ENCODE peak calls at places on chromosomes 13 and 19, in four cellular contexts. V is IMR-90, S is cardiac muscle cell, U is adrenal gland. O is an unnamed sample.

GRCh38 chr19:20079487-20079886 is 1.7 kb downstream of the ZNF90 start:
- DNase-seq in V (no peak), S (no peak), U (no peak), O (no peak)

GRCh38 chr13:34833562-34834182 is 108.4 kb upstream of the NBEA start:
- DNase-seq in V (peak; percentile 2), S (no peak), U (no peak), O (no peak)

GRCh38 chr13:99941086-99941485 is 30.5 kb downstream of the ZIC5 start:
- DNase-seq in V (no peak), S (no peak), U (no peak), O (no peak)

GRCh38 chr13:76036176-76036575 is 400.0 kb downstream of the LMO7 start:
- DNase-seq in V (peak; percentile 20), S (no peak), U (no peak), O (no peak)

GRCh38 chr13:44575741-44576395 is at the start of gene TSC22D1:
- DNase-seq in V (peak; percentile 56), S (peak; percentile 57), U (peak; percentile 72), O (peak; percentile 38)

GRCh38 chr19:18437481-18438330 is at the start of gene ISYNA1:
- DNase-seq in V (peak; percentile 20), S (peak; percentile 75), U (peak; percentile 86), O (peak; percentile 71)

GRCh38 chr19:10604460-10604980 is 17.4 kb upstream of the AP1M2 start:
- DNase-seq in V (no peak), S (no peak), U (peak; percentile 67), O (no peak)

GRCh38 chr19:32691291-32691951 is at the start of gene NUDT19:
- DNase-seq in V (peak; percentile 73), S (peak; percentile 78), U (peak; percentile 96), O (peak; percentile 67)

GRCh38 chr13:53691417-53691816 is 662.8 kb downstream of the OLFM4 start:
- DNase-seq in V (no peak), S (no peak), U (no peak), O (no peak)

GRCh38 chr19:34145741-34146202 is 26.5 kb upstream of the LSM14A start:
- DNase-seq in V (peak; percentile 56), S (peak; percentile 75), U (peak; percentile 72), O (peak; percentile 29)

GRCh38 chr13:112943309-112944125 is 25.5 kb upstream of the MCF2L start:
- DNase-seq in V (peak; percentile 4), S (peak; percentile 80), U (peak; percentile 63), O (peak; percentile 21)

GRCh38 chr13:40470665-40471064 is 195.8 kb downstream of the FOXO1 start:
- DNase-seq in V (no peak), S (no peak), U (no peak), O (peak; percentile 70)

GRCh38 chr13:112718318-112718717 is 28.5 kb downstream of the ATP11A start:
- DNase-seq in V (no peak), S (no peak), U (no peak), O (no peak)

GRCh38 chr13:110364081-110364480 is 57.0 kb downstream of the COL4A2 start:
- DNase-seq in V (no peak), S (peak; percentile 54), U (no peak), O (no peak)

GRCh38 chr13:62524061-62524460 is 1108.4 kb upstream of the PCDH20 start:
- DNase-seq in V (no peak), S (no peak), U (no peak), O (no peak)

GRCh38 chr13:96020155-96020575 is 33.0 kb downstream of the UGGT2 start:
- DNase-seq in V (peak; percentile 67), S (peak; percentile 74), U (peak; percentile 81), O (no peak)

GRCh38 chr13:80306573-80306972 is 34.4 kb downstream of the SPRY2 start:
- DNase-seq in V (no peak), S (no peak), U (no peak), O (no peak)

GRCh38 chr13:49370390-49370789 is 73.5 kb downstream of the CAB39L start:
- DNase-seq in V (no peak), S (no peak), U (no peak), O (no peak)

GRCh38 chr13:94525781-94526180 is 46.3 kb upstream of the DCT start:
- DNase-seq in V (no peak), S (no peak), U (no peak), O (no peak)

GRCh38 chr13:63843766-63844699 is 2428.4 kb upstream of the PCDH20 start:
- DNase-seq in V (no peak), S (no peak), U (no peak), O (no peak)

GRCh38 chr19:50565984-50566903 is 2.0 kb downstream of the LRRC4B start:
- DNase-seq in V (no peak), S (no peak), U (no peak), O (no peak)

DNA sequence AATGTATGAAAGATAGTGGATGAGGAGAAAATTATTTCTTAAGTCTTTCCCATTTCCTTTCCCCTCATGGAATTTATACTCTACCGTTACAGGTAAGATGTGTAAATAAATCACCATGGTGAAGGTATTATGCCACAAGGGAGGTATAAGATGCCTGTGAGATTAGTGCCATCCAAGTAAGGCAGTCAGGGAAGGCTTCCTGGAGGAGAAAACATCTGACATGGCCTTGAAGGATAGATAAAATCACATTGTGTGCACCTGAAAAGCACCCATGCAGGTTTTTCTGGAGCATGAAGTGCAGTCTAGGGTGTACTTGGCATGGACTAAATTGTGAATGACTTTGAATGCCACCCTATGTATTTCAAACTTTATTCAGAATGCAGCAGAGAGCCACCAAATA is 15.3 kb downstream of the MBNL2 start:
- DNase-seq in V (no peak), S (no peak), U (no peak), O (no peak)
- TF ChIP-seq CTCF in V (no peak), S (no peak), U (no peak), O (no peak)

GRCh38 chr19:38830039-38830733 is 1.4 kb downstream of the ECH1 start:
- DNase-seq in V (peak; percentile 65), S (no peak), U (no peak), O (no peak)
- H3K27ac ChIP-seq in V (peak overlapping the region; percentile 32), S (no peak overlapping the region), U (peak overlapping the region; percentile 76), O (peak overlapping the region; percentile 88)

GRCh38 chr13:32582281-32582680 is 4.0 kb upstream of the PDS5B start:
- DNase-seq in V (no peak), S (no peak), U (no peak), O (no peak)

GRCh38 chr13:32581177-32581786 is 5.0 kb upstream of the PDS5B start:
- DNase-seq in V (peak; percentile 47), S (peak; percentile 14), U (no peak), O (no peak)

GRCh38 chr13:32585625-32586021 is 629 bp upstream of the PDS5B start:
- DNase-seq in V (no peak), S (peak; percentile 22), U (no peak), O (peak; percentile 17)

GRCh38 chr13:32586022-32586900 is at the start of gene PDS5B:
- DNase-seq in V (peak; percentile 92), S (peak; percentile 95), U (peak; percentile 96), O (peak; percentile 95)

GRCh38 chr13:32582991-32583390 is 3.3 kb upstream of the PDS5B start:
- DNase-seq in V (no peak), S (no peak), U (no peak), O (no peak)
- TF ChIP-seq CTCF in V (no peak), S (no peak), U (no peak), O (no peak)

DNA sequence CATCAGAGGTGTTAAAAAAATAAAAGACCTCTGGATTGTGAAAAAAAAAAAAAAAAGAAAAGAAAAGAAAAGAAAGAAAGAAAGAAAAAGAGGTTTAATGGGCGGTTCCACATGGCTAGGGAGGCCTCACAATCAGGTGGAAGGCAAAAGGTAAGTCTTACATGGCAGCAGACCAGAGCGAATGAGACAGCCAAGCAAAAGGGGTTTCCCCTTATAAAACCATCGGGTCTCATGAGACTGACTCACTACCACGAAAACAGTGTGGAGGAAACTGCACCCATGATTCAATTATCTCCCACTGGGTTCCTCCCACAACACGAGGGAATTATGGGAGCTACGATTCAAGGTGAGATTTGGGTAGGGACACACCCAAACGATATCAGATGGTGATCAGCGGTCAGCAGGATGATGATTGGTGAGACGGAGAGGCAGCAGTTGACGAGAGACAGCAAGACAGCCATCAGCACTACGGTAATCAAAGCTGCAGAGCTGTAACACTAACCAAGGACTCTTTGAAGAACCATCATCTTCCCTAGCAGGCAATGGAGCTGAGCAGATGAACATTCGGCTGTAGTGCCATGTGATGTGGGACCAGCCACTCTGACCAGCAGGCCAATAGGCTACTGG is 3.9 kb upstream of the CD209 start:
- DNase-seq in V (peak; percentile 6), S (no peak), U (no peak), O (no peak)
- H3K27ac ChIP-seq in V (no peak overlapping the region), S (no peak overlapping the region), U (no peak overlapping the region), O (no peak overlapping the region)

GRCh38 chr13:106520205-106521004 is 15.1 kb downstream of the EFNB2 start:
- DNase-seq in V (peak; percentile 56), S (peak; percentile 24), U (no peak), O (no peak)
- TF ChIP-seq CTCF in V (peak; percentile 73), S (peak; percentile 53), U (no peak), O (peak; percentile 42)

O was measured in uterus.